ENCODE peak calls at places on chromosome 19, in seven cellular contexts. One of them, this sample, is unnamed.
A peak's percentile ranks its signal among the peaks of the same experiment; 100 is the strongest.

GRCh38 chr19:19064811-19065745 is 1.3 kb downstream of the SLC25A42 start:
- DNase-seq in PC-3: peak; percentile 19
- DNase-seq in thoracic aorta: no peak
- DNase-seq in GM12865: peak; percentile 51
- DNase-seq in neural progenitor cell: no peak
- DNase-seq in NB4: peak; percentile 49
- DNase-seq in fibroblast of mammary gland: no peak
- DNase-seq in this sample: peak; percentile 22

GRCh38 chr19:12864721-12865715 is 16.2 kb downstream of the DNASE2 start:
- DNase-seq in fibroblast of mammary gland: no peak
- DNase-seq in PC-3: no peak
- DNase-seq in thoracic aorta: no peak
- DNase-seq in GM12865: no peak
- DNase-seq in NB4: peak; percentile 33
- DNase-seq in neural progenitor cell: no peak
- DNase-seq in this sample: no peak

GRCh38 chr19:7989071-7989575 is 16.3 kb downstream of the ELAVL1 start:
- DNase-seq in GM12865: no peak
- DNase-seq in thoracic aorta: no peak
- DNase-seq in neural progenitor cell: no peak
- DNase-seq in fibroblast of mammary gland: no peak
- DNase-seq in NB4: no peak
- DNase-seq in PC-3: peak; percentile 84
- DNase-seq in this sample: peak; percentile 33

GRCh38 chr19:48603449-48603848 is 3.1 kb upstream of the SPACA4 start:
- DNase-seq in neural progenitor cell: no peak
- DNase-seq in GM12865: no peak
- DNase-seq in fibroblast of mammary gland: no peak
- DNase-seq in thoracic aorta: no peak
- DNase-seq in PC-3: no peak
- DNase-seq in NB4: no peak
- DNase-seq in this sample: no peak

GRCh38 chr19:29364224-29364726 is 151.3 kb upstream of the UQCRFS1 start:
- DNase-seq in thoracic aorta: no peak
- DNase-seq in NB4: no peak
- DNase-seq in neural progenitor cell: peak; percentile 8
- DNase-seq in PC-3: no peak
- DNase-seq in fibroblast of mammary gland: no peak
- DNase-seq in GM12865: no peak
- DNase-seq in this sample: no peak

GRCh38 chr19:39845621-39846175 is 481 bp downstream of the FBL start:
- DNase-seq in fibroblast of mammary gland: no peak
- DNase-seq in PC-3: no peak
- DNase-seq in thoracic aorta: no peak
- DNase-seq in neural progenitor cell: peak; percentile 61
- DNase-seq in NB4: peak; percentile 25
- DNase-seq in GM12865: peak; percentile 25
- DNase-seq in this sample: peak; percentile 23

GRCh38 chr19:13762635-13763235 is 1.6 kb upstream of the MRI1 start:
- DNase-seq in thoracic aorta: no peak
- DNase-seq in GM12865: no peak
- DNase-seq in PC-3: no peak
- DNase-seq in neural progenitor cell: no peak
- DNase-seq in fibroblast of mammary gland: no peak
- DNase-seq in NB4: no peak
- DNase-seq in this sample: no peak

GRCh38 chr19:4488496-4488895 is 16.4 kb downstream of the HDGFL2 start:
- DNase-seq in neural progenitor cell: no peak
- DNase-seq in PC-3: no peak
- DNase-seq in NB4: no peak
- DNase-seq in fibroblast of mammary gland: no peak
- DNase-seq in thoracic aorta: no peak
- DNase-seq in GM12865: no peak
- DNase-seq in this sample: no peak

GRCh38 chr19:39410620-39411005 is 1.9 kb upstream of the PLEKHG2 start:
- DNase-seq in PC-3: no peak
- DNase-seq in thoracic aorta: no peak
- DNase-seq in neural progenitor cell: peak; percentile 24
- DNase-seq in fibroblast of mammary gland: no peak
- DNase-seq in GM12865: no peak
- DNase-seq in NB4: peak; percentile 14
- DNase-seq in this sample: no peak

GRCh38 chr19:1718382-1719315 is 34.7 kb upstream of the ONECUT3 start:
- DNase-seq in NB4: no peak
- DNase-seq in GM12865: no peak
- DNase-seq in neural progenitor cell: peak; percentile 56
- DNase-seq in thoracic aorta: no peak
- DNase-seq in PC-3: no peak
- DNase-seq in fibroblast of mammary gland: no peak
- DNase-seq in this sample: no peak

GRCh38 chr19:35901854-35902661 is at the start of gene HCST:
- DNase-seq in thoracic aorta: no peak
- DNase-seq in GM12865: peak; percentile 70
- DNase-seq in NB4: peak; percentile 81
- DNase-seq in neural progenitor cell: no peak
- DNase-seq in fibroblast of mammary gland: peak; percentile 44
- DNase-seq in PC-3: peak; percentile 9
- DNase-seq in this sample: no peak

GRCh38 chr19:35903550-35904179 is 1.3 kb downstream of the HCST start:
- DNase-seq in neural progenitor cell: peak; percentile 69
- DNase-seq in PC-3: peak; percentile 59
- DNase-seq in thoracic aorta: no peak
- DNase-seq in fibroblast of mammary gland: peak; percentile 60
- DNase-seq in GM12865: peak; percentile 96
- DNase-seq in NB4: peak; percentile 96
- DNase-seq in this sample: peak; percentile 62

GRCh38 chr19:35901055-35901644 is 810 bp upstream of the NFKBID start:
- DNase-seq in thoracic aorta: no peak
- DNase-seq in PC-3: peak; percentile 27
- DNase-seq in GM12865: no peak
- DNase-seq in fibroblast of mammary gland: peak; percentile 35
- DNase-seq in NB4: no peak
- DNase-seq in neural progenitor cell: no peak
- DNase-seq in this sample: peak; percentile 37

GRCh38 chr19:35904312-35905068 is 2.2 kb downstream of the HCST start:
- DNase-seq in neural progenitor cell: no peak
- DNase-seq in NB4: peak; percentile 77
- DNase-seq in PC-3: no peak
- DNase-seq in fibroblast of mammary gland: no peak
- DNase-seq in thoracic aorta: no peak
- DNase-seq in GM12865: no peak
- DNase-seq in this sample: no peak

GRCh38 chr19:35902870-35903475 is 644 bp downstream of the HCST start:
- DNase-seq in neural progenitor cell: no peak
- DNase-seq in GM12865: no peak
- DNase-seq in NB4: no peak
- DNase-seq in fibroblast of mammary gland: no peak
- DNase-seq in PC-3: no peak
- DNase-seq in thoracic aorta: no peak
- DNase-seq in this sample: no peak
- H3K4me3 ChIP-seq in neural progenitor cell: peak overlapping the region; percentile 37
- H3K4me3 ChIP-seq in GM12865: peak overlapping the region; percentile 99
- H3K4me3 ChIP-seq in NB4: peak overlapping the region; percentile 40
- H3K4me3 ChIP-seq in fibroblast of mammary gland: peak overlapping the region; percentile 9
- H3K4me3 ChIP-seq in PC-3: peak overlapping the region; percentile 42
- H3K4me3 ChIP-seq in thoracic aorta: peak overlapping the region; percentile 49
- H3K4me3 ChIP-seq in this sample: peak overlapping the region; percentile 48

GRCh38 chr19:49889038-49889686 is 7.5 kb downstream of the IL4I1 start:
- DNase-seq in NB4: no peak
- DNase-seq in thoracic aorta: no peak
- DNase-seq in PC-3: no peak
- DNase-seq in fibroblast of mammary gland: no peak
- DNase-seq in neural progenitor cell: no peak
- DNase-seq in GM12865: no peak
- DNase-seq in this sample: no peak

GRCh38 chr19:49891393-49891792 is 5.3 kb downstream of the IL4I1 start:
- DNase-seq in neural progenitor cell: no peak
- DNase-seq in PC-3: no peak
- DNase-seq in GM12865: no peak
- DNase-seq in thoracic aorta: no peak
- DNase-seq in fibroblast of mammary gland: no peak
- DNase-seq in NB4: no peak
- DNase-seq in this sample: no peak

GRCh38 chr19:49892716-49893115 is 4.0 kb downstream of the IL4I1 start:
- DNase-seq in NB4: no peak
- DNase-seq in PC-3: no peak
- DNase-seq in GM12865: no peak
- DNase-seq in fibroblast of mammary gland: no peak
- DNase-seq in neural progenitor cell: no peak
- DNase-seq in thoracic aorta: no peak
- DNase-seq in this sample: no peak

GRCh38 chr19:49889687-49890348 is 6.9 kb downstream of the IL4I1 start:
- DNase-seq in NB4: no peak
- DNase-seq in GM12865: peak; percentile 72
- DNase-seq in neural progenitor cell: peak; percentile 91
- DNase-seq in fibroblast of mammary gland: peak; percentile 74
- DNase-seq in PC-3: no peak
- DNase-seq in thoracic aorta: no peak
- DNase-seq in this sample: peak; percentile 78

GRCh38 chr19:49890349-49891311 is 6.1 kb downstream of the IL4I1 start:
- DNase-seq in PC-3: no peak
- DNase-seq in GM12865: peak; percentile 62
- DNase-seq in fibroblast of mammary gland: no peak
- DNase-seq in thoracic aorta: no peak
- DNase-seq in neural progenitor cell: peak; percentile 82
- DNase-seq in NB4: no peak
- DNase-seq in this sample: no peak
- TF ChIP-seq CTCF in PC-3: no peak
- TF ChIP-seq CTCF in GM12865: no peak
- TF ChIP-seq CTCF in fibroblast of mammary gland: no peak
- TF ChIP-seq CTCF in thoracic aorta: no peak
- TF ChIP-seq CTCF in neural progenitor cell: peak; percentile 3
- TF ChIP-seq CTCF in NB4: no peak
- TF ChIP-seq CTCF in this sample: no peak

GRCh38 chr19:21052902-21053301 is 29.1 kb upstream of the ZNF714 start:
- DNase-seq in thoracic aorta: no peak
- DNase-seq in PC-3: no peak
- DNase-seq in fibroblast of mammary gland: no peak
- DNase-seq in neural progenitor cell: no peak
- DNase-seq in GM12865: no peak
- DNase-seq in NB4: no peak
- DNase-seq in this sample: no peak
- H3K4me3 ChIP-seq in thoracic aorta: no peak overlapping the region
- H3K4me3 ChIP-seq in PC-3: no peak overlapping the region
- H3K4me3 ChIP-seq in fibroblast of mammary gland: no peak overlapping the region
- H3K4me3 ChIP-seq in neural progenitor cell: no peak overlapping the region
- H3K4me3 ChIP-seq in GM12865: no peak overlapping the region
- H3K4me3 ChIP-seq in NB4: no peak overlapping the region
- H3K4me3 ChIP-seq in this sample: no peak overlapping the region

DNA sequence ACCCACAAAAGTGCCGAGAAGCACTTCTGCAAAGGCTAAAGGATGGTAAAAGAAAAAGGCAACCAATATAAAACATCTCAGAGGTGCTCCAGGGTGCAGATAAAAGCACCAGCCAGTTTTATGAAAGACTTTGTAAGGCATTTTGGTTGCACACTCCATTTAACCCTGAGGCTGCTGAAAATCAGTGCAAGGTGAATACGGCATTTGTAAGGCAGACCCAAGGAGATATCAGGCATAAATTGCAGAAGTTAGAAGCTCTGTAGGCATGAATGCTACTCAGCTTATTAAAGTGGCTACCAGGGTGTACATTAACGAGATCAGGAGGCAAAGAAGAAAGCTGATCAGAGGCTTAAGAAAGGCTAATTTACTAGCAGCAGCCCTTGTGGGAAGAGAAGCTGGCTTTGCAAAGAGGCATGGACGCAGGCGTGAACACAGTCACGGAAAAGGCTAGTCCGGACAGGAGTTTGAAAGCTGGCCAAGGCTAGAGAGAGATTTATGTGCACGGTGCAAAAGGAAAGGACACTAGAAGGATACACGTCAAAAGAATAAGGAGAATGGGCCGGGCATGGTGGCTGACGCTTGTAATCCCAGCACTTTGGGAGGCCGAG is 99.6 kb downstream of the ZNF429 start:
- DNase-seq in NB4: peak; percentile 9
- DNase-seq in fibroblast of mammary gland: no peak
- DNase-seq in GM12865: no peak
- DNase-seq in PC-3: no peak
- DNase-seq in neural progenitor cell: no peak
- DNase-seq in thoracic aorta: no peak
- DNase-seq in this sample: no peak
- TF ChIP-seq CTCF in NB4: no peak
- TF ChIP-seq CTCF in fibroblast of mammary gland: no peak
- TF ChIP-seq CTCF in GM12865: no peak
- TF ChIP-seq CTCF in PC-3: no peak
- TF ChIP-seq CTCF in neural progenitor cell: no peak
- TF ChIP-seq CTCF in thoracic aorta: no peak
- TF ChIP-seq CTCF in this sample: no peak

DNA sequence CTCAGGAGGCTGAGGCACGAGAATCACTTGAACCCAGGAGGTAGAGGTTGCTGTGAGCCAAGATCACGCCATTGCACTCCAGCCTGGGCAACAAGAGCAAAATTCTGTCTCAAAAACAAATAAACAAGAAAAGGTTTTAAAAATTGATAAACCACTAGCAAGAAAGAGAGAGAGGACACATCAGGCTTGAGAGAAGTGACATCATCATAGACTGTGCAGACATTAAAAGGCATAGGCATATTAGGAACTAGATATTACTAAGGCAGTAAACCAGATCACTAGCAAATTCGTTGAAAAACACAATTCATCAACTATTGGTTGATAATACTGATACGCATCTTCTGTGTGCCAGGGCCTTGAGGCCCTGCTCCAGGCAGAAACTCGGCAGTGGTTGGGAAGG is 7.7 kb downstream of the A1BG start:
- DNase-seq in fibroblast of mammary gland: no peak
- DNase-seq in GM12865: no peak
- DNase-seq in PC-3: no peak
- DNase-seq in thoracic aorta: no peak
- DNase-seq in NB4: no peak
- DNase-seq in neural progenitor cell: no peak
- DNase-seq in this sample: no peak
- H3K4me3 ChIP-seq in fibroblast of mammary gland: no peak overlapping the region
- H3K4me3 ChIP-seq in GM12865: no peak overlapping the region
- H3K4me3 ChIP-seq in PC-3: no peak overlapping the region
- H3K4me3 ChIP-seq in thoracic aorta: no peak overlapping the region
- H3K4me3 ChIP-seq in NB4: no peak overlapping the region
- H3K4me3 ChIP-seq in neural progenitor cell: no peak overlapping the region
- H3K4me3 ChIP-seq in this sample: no peak overlapping the region

GRCh38 chr19:34215006-34215665 is 39.2 kb upstream of the GARRE1 start:
- DNase-seq in GM12865: no peak
- DNase-seq in thoracic aorta: no peak
- DNase-seq in fibroblast of mammary gland: no peak
- DNase-seq in neural progenitor cell: no peak
- DNase-seq in NB4: no peak
- DNase-seq in PC-3: no peak
- DNase-seq in this sample: no peak

GRCh38 chr19:34218818-34219164 is 35.6 kb upstream of the GARRE1 start:
- DNase-seq in neural progenitor cell: no peak
- DNase-seq in fibroblast of mammary gland: no peak
- DNase-seq in GM12865: no peak
- DNase-seq in thoracic aorta: no peak
- DNase-seq in NB4: no peak
- DNase-seq in PC-3: no peak
- DNase-seq in this sample: no peak

GRCh38 chr19:34220472-34221063 is 33.8 kb upstream of the GARRE1 start:
- DNase-seq in GM12865: peak; percentile 77
- DNase-seq in thoracic aorta: peak; percentile 47
- DNase-seq in neural progenitor cell: peak; percentile 65
- DNase-seq in fibroblast of mammary gland: peak; percentile 81
- DNase-seq in PC-3: peak; percentile 77
- DNase-seq in NB4: peak; percentile 60
- DNase-seq in this sample: peak; percentile 76

GRCh38 chr19:34215666-34216038 is 38.7 kb upstream of the GARRE1 start:
- DNase-seq in NB4: no peak
- DNase-seq in neural progenitor cell: no peak
- DNase-seq in fibroblast of mammary gland: no peak
- DNase-seq in thoracic aorta: no peak
- DNase-seq in GM12865: no peak
- DNase-seq in PC-3: no peak
- DNase-seq in this sample: no peak

GRCh38 chr19:34217952-34218817 is 36.2 kb upstream of the GARRE1 start:
- DNase-seq in fibroblast of mammary gland: peak; percentile 97
- DNase-seq in neural progenitor cell: no peak
- DNase-seq in PC-3: peak; percentile 96
- DNase-seq in thoracic aorta: no peak
- DNase-seq in NB4: peak; percentile 55
- DNase-seq in GM12865: peak; percentile 69
- DNase-seq in this sample: peak; percentile 99
- TF ChIP-seq CTCF in fibroblast of mammary gland: no peak
- TF ChIP-seq CTCF in neural progenitor cell: no peak
- TF ChIP-seq CTCF in PC-3: no peak
- TF ChIP-seq CTCF in thoracic aorta: no peak
- TF ChIP-seq CTCF in NB4: no peak
- TF ChIP-seq CTCF in GM12865: no peak
- TF ChIP-seq CTCF in this sample: no peak

This sample was measured in choroid plexus epithelial cell.